ENCODE peak calls at places on chromosomes 1 and 21, in four cellular contexts. B, L, S and O are unnamed samples.
A peak's percentile ranks its signal among the peaks of the same experiment; 100 is the strongest.

GRCh38 chr1:167332503-167332902 is 111.8 kb downstream of the POU2F1 start:
- DNase-seq in B (no peak), L (no peak), S (no peak), O (no peak)

GRCh38 chr1:150922519-150922975 is 3.6 kb upstream of the SETDB1 start:
- DNase-seq in B (peak; percentile 87), L (no peak), S (peak; percentile 89), O (peak; percentile 76)

GRCh38 chr1:180433873-180434272 is 68.5 kb downstream of the ACBD6 start:
- DNase-seq in B (no peak), L (no peak), S (no peak), O (no peak)

GRCh38 chr1:33182452-33182851 is 609 bp upstream of the TRIM62 start:
- DNase-seq in B (no peak), L (no peak), S (peak; percentile 55), O (no peak)

GRCh38 chr1:12138196-12139183 is 28.3 kb upstream of the TNFRSF1B start:
- DNase-seq in B (no peak), L (no peak), S (peak; percentile 30), O (no peak)

GRCh38 chr1:117985239-117985638 is 55.7 kb downstream of the WDR3 start:
- DNase-seq in B (no peak), L (no peak), S (no peak), O (no peak)

GRCh38 chr1:95126846-95127245 is 9.7 kb downstream of the TLCD4 start:
- DNase-seq in B (no peak), L (no peak), S (no peak), O (no peak)

GRCh38 chr1:32925360-32926142 is 24.4 kb upstream of the TMEM54 start:
- DNase-seq in B (no peak), L (no peak), S (no peak), O (no peak)

GRCh38 chr1:68178821-68179490 is 53.4 kb downstream of the WLS start:
- DNase-seq in B (peak; percentile 33), L (no peak), S (no peak), O (no peak)

GRCh38 chr1:167342846-167343245 is 122.2 kb downstream of the POU2F1 start:
- DNase-seq in B (no peak), L (no peak), S (no peak), O (no peak)

GRCh38 chr1:152107289-152107983 is 7.8 kb downstream of the TCHH start:
- DNase-seq in B (no peak), L (no peak), S (peak; percentile 37), O (no peak)

GRCh38 chr1:183230403-183230802 is 44.3 kb downstream of the LAMC2 start:
- DNase-seq in B (peak; percentile 79), L (no peak), S (no peak), O (no peak)

GRCh38 chr1:28578696-28579218 is 13.3 kb upstream of the RAB42 start:
- DNase-seq in B (no peak), L (no peak), S (no peak), O (no peak)

GRCh38 chr1:45686081-45687013 is at the start of gene GPBP1L1:
- DNase-seq in B (peak; percentile 99), L (peak; percentile 97), S (peak; percentile 100), O (peak; percentile 52)

GRCh38 chr1:87760100-87760499 is 431.4 kb downstream of the LMO4 start:
- DNase-seq in B (no peak), L (no peak), S (peak; percentile 33), O (no peak)

GRCh38 chr1:231918239-231919015 is 291.8 kb downstream of the DISC1 start:
- DNase-seq in B (peak; percentile 62), L (no peak), S (no peak), O (no peak)

GRCh38 chr1:27348861-27349783 is 7.3 kb downstream of the SYTL1 start:
- DNase-seq in B (peak; percentile 78), L (no peak), S (peak; percentile 47), O (no peak)

GRCh38 chr1:241551759-241552638 is 19.8 kb downstream of the KMO start:
- DNase-seq in B (no peak), L (no peak), S (no peak), O (no peak)

GRCh38 chr21:43912910-43913309 is 47.9 kb downstream of the AGPAT3 start:
- DNase-seq in B (no peak), L (no peak), S (no peak), O (no peak)

GRCh38 chr1:5943373-5944068 is 48.7 kb downstream of the NPHP4 start:
- DNase-seq in B (no peak), L (no peak), S (peak; percentile 29), O (no peak)

GRCh38 chr1:162927421-162927820 is 66.4 kb upstream of the CCDC190 start:
- DNase-seq in B (no peak), L (no peak), S (no peak), O (no peak)

GRCh38 chr1:110235181-110235838 is 25.2 kb downstream of the KCNC4 start:
- DNase-seq in B (peak; percentile 43), L (no peak), S (no peak), O (no peak)

GRCh38 chr21:27300770-27301169 is 333.9 kb upstream of the ADAMTS5 start:
- DNase-seq in B (no peak), L (no peak), S (peak; percentile 40), O (no peak)

GRCh38 chr21:14741237-14741636 is 195.1 kb upstream of the SAMSN1 start:
- DNase-seq in B (no peak), L (no peak), S (no peak), O (peak; percentile 18)

GRCh38 chr1:3491291-3492246 is 37.1 kb downstream of the ARHGEF16 start:
- DNase-seq in B (peak; percentile 78), L (peak; percentile 44), S (peak; percentile 95), O (no peak)

GRCh38 chr1:8017495-8018310 is 8.4 kb downstream of the ERRFI1 start:
- DNase-seq in B (peak; percentile 59), L (no peak), S (peak; percentile 41), O (no peak)

GRCh38 chr21:31098576-31099005 is 60.3 kb upstream of the KRTAP19-8 start:
- DNase-seq in B (peak; percentile 78), L (no peak), S (peak; percentile 83), O (no peak)

GRCh38 chr1:181189691-181190361 is 101.3 kb downstream of the IER5 start:
- DNase-seq in B (peak; percentile 75), L (peak; percentile 31), S (peak; percentile 93), O (no peak)

GRCh38 chr1:11594222-11594621 is 60.0 kb downstream of the FBXO2 start:
- DNase-seq in B (peak; percentile 48), L (peak; percentile 25), S (peak; percentile 29), O (no peak)

GRCh38 chr1:53413175-53414001 is 45.8 kb upstream of the DMRTB1 start:
- DNase-seq in B (peak; percentile 95), L (no peak), S (peak; percentile 77), O (peak; percentile 66)

GRCh38 chr1:53559391-53559815 is 100.2 kb downstream of the DMRTB1 start:
- DNase-seq in B (no peak), L (no peak), S (no peak), O (no peak)

GRCh38 chr1:234862944-234863515 is 253.1 kb upstream of the IRF2BP2 start:
- DNase-seq in B (peak; percentile 73), L (peak; percentile 61), S (peak; percentile 83), O (peak; percentile 81)

GRCh38 chr1:159076753-159077656 is at the start of gene AIM2:
- DNase-seq in B (peak; percentile 90), L (no peak), S (no peak), O (no peak)

GRCh38 chr1:39525366-39526165 is 34.1 kb downstream of the BMP8A start:
- DNase-seq in B (no peak), L (no peak), S (no peak), O (no peak)

GRCh38 chr1:5950994-5951749 is 41.1 kb downstream of the NPHP4 start:
- DNase-seq in B (no peak), L (no peak), S (no peak), O (no peak)